ENCODE peak calls at places on chromosomes 16 and 17, in four cellular contexts. One of them, this sample, is unnamed.

GRCh38 chr16:66134875-66135274 is 231.6 kb upstream of the CDH5 start:
- DNase-seq in H1: no peak
- DNase-seq in CD8-positive, alpha-beta T cell: no peak
- DNase-seq in PC-9: no peak
- DNase-seq in this sample: no peak

GRCh38 chr17:35568561-35568960 is 7.9 kb upstream of the SLFN14 start:
- DNase-seq in H1: no peak
- DNase-seq in CD8-positive, alpha-beta T cell: peak
- DNase-seq in PC-9: no peak
- DNase-seq in this sample: no peak

GRCh38 chr17:80811181-80812105 is 180.2 kb upstream of the CHMP6 start:
- DNase-seq in H1: no peak
- DNase-seq in CD8-positive, alpha-beta T cell: no peak
- DNase-seq in PC-9: no peak
- DNase-seq in this sample: no peak

GRCh38 chr17:73325527-73325842 is 13.7 kb upstream of the CDC42EP4 start:
- DNase-seq in H1: no peak
- DNase-seq in CD8-positive, alpha-beta T cell: no peak
- DNase-seq in PC-9: no peak
- DNase-seq in this sample: no peak

GRCh38 chr16:66996324-66996982 is 8.1 kb downstream of the CES4A start:
- DNase-seq in H1: no peak
- DNase-seq in CD8-positive, alpha-beta T cell: no peak
- DNase-seq in PC-9: no peak
- DNase-seq in this sample: no peak

GRCh38 chr16:20300312-20301097 is 26.8 kb downstream of the GP2 start:
- DNase-seq in H1: peak
- DNase-seq in CD8-positive, alpha-beta T cell: no peak
- DNase-seq in PC-9: peak
- DNase-seq in this sample: peak

GRCh38 chr17:15381707-15382106 is 40.3 kb upstream of the TEKT3 start:
- DNase-seq in H1: no peak
- DNase-seq in CD8-positive, alpha-beta T cell: no peak
- DNase-seq in PC-9: no peak
- DNase-seq in this sample: no peak

GRCh38 chr17:80109066-80109618 is 7.8 kb downstream of the GAA start:
- DNase-seq in H1: no peak
- DNase-seq in CD8-positive, alpha-beta T cell: no peak
- DNase-seq in PC-9: no peak
- DNase-seq in this sample: no peak

GRCh38 chr17:45895969-45896793 is 1.8 kb downstream of the MAPT start:
- DNase-seq in H1: no peak
- DNase-seq in CD8-positive, alpha-beta T cell: no peak
- DNase-seq in PC-9: no peak
- DNase-seq in this sample: no peak

GRCh38 chr17:7191571-7192270 is 12.6 kb upstream of the ASGR1 start:
- DNase-seq in H1: peak
- DNase-seq in CD8-positive, alpha-beta T cell: no peak
- DNase-seq in PC-9: no peak
- DNase-seq in this sample: no peak

GRCh38 chr16:60852635-60853034 is 1183.6 kb downstream of the CDH8 start:
- DNase-seq in H1: no peak
- DNase-seq in CD8-positive, alpha-beta T cell: no peak
- DNase-seq in PC-9: no peak
- DNase-seq in this sample: no peak

GRCh38 chr16:24146523-24146922 is 109.6 kb upstream of the CACNG3 start:
- DNase-seq in H1: no peak
- DNase-seq in CD8-positive, alpha-beta T cell: no peak
- DNase-seq in PC-9: no peak
- DNase-seq in this sample: no peak

GRCh38 chr16:117381-118365 is 20.8 kb downstream of the NPRL3 start:
- DNase-seq in H1: peak
- DNase-seq in CD8-positive, alpha-beta T cell: peak
- DNase-seq in PC-9: peak
- DNase-seq in this sample: no peak

GRCh38 chr17:17354560-17355357 is 51.6 kb downstream of the NT5M start:
- DNase-seq in H1: peak
- DNase-seq in CD8-positive, alpha-beta T cell: peak
- DNase-seq in PC-9: peak
- DNase-seq in this sample: no peak

GRCh38 chr17:35752945-35753764 is at the start of gene GAS2L2:
- DNase-seq in H1: no peak
- DNase-seq in CD8-positive, alpha-beta T cell: no peak
- DNase-seq in PC-9: no peak
- DNase-seq in this sample: no peak

GRCh38 chr16:1532771-1533170 is 695 bp upstream of the TMEM204 start:
- DNase-seq in H1: no peak
- DNase-seq in CD8-positive, alpha-beta T cell: no peak
- DNase-seq in PC-9: no peak
- DNase-seq in this sample: no peak

GRCh38 chr16:1535391-1536291 is 2.2 kb downstream of the TMEM204 start:
- DNase-seq in H1: no peak
- DNase-seq in CD8-positive, alpha-beta T cell: peak
- DNase-seq in PC-9: no peak
- DNase-seq in this sample: no peak

GRCh38 chr16:1532081-1532760 is 1.2 kb upstream of the TMEM204 start:
- DNase-seq in H1: no peak
- DNase-seq in CD8-positive, alpha-beta T cell: no peak
- DNase-seq in PC-9: no peak
- DNase-seq in this sample: no peak

GRCh38 chr16:1533443-1533951 is at the start of gene TMEM204:
- DNase-seq in H1: no peak
- DNase-seq in CD8-positive, alpha-beta T cell: peak
- DNase-seq in PC-9: no peak
- DNase-seq in this sample: peak

DNA sequence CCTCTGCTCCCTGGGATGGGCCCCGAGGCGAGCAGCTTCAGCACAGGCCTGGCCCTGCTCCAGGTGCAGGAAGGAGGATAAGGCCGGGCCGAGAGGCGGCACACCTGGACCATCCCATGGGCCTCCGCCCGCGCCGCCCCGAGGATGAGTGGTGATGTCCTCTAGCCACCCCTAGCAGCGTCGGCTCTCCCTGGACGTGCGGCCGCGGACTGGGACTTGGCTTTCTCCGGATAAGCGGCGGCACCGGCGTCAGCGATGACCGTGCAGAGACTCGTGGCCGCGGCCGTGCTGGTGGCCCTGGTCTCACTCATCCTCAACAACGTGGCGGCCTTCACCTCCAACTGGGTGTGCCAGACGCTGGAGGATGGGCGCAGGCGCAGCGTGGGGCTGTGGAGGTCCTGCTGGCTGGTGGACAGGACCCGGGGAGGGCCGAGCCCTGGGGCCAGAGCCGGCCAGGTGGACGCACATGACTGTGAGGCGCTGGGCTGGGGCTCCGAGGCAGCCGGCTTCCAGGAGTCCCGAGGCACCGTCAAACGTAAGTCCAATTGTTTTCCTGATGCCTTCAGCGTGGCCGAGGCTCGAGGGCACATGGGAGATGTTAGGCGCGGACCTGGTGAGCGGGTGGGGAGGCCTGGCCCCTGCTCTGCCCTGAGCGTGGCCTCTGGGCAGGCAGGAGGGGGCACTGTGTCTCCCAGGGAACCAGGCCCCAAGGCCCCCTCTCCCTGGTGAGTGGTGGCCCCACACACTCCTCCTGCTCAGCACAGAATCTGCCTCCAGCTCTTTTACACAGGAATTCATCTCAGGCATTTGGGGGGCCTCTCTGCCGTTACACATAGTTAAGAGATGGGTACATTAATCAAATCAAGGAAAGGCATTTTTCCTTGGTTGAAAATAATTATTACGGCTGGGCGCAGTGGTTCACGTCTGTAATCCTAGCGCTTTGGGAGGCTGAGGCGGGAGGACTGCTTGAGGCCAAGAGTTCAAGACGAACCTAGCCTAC is 855 bp downstream of the TMEM204 start:
- DNase-seq in H1: no peak
- DNase-seq in CD8-positive, alpha-beta T cell: peak
- DNase-seq in PC-9: no peak
- DNase-seq in this sample: no peak
- H3K4me3 ChIP-seq in H1: no peak
- H3K4me3 ChIP-seq in CD8-positive, alpha-beta T cell: peak
- H3K4me3 ChIP-seq in PC-9: no peak
- H3K4me3 ChIP-seq in this sample: peak

DNA sequence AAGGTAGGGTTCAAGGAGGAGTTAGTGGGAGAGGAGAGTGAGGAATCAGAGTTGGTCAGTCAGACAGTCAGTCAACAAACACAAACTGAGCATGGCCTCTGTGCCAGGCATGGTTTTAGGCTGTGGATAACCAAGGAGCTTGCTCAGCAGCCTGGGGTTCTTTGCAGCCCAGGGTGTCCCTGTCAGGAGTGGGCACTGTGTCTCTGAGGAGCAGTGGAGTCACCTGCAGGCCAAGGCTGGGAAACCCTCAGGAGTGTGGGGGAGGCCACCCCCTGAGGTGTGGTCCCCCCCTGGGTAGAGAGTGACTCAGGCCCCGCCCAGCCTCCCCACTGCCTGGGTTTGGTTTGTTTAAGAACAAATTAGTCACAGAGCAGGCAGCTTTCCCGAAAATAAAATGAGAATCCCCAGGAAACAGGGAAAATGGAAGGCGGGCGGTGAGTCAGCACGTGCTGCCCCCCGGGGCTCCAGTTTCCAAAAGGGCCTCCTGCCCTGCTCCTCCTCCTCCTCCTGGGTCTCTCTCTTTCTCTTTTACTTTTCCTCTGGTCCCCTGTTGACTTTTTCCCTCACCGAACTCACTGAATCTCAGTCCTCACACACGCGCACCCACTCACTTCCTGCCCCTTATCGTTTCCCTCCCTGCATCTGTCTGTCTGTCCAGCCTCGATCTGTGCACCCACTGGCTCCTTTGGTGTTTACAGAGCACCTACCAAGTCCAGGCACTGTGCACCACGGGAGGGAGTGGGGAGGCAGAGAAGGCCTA is 44.3 kb downstream of the SOCS3 start:
- DNase-seq in H1: peak
- DNase-seq in CD8-positive, alpha-beta T cell: peak
- DNase-seq in PC-9: peak
- DNase-seq in this sample: peak
- TF ChIP-seq CTCF in H1: no peak
- TF ChIP-seq CTCF in CD8-positive, alpha-beta T cell: no peak
- TF ChIP-seq CTCF in PC-9: no peak
- TF ChIP-seq CTCF in this sample: peak

DNA sequence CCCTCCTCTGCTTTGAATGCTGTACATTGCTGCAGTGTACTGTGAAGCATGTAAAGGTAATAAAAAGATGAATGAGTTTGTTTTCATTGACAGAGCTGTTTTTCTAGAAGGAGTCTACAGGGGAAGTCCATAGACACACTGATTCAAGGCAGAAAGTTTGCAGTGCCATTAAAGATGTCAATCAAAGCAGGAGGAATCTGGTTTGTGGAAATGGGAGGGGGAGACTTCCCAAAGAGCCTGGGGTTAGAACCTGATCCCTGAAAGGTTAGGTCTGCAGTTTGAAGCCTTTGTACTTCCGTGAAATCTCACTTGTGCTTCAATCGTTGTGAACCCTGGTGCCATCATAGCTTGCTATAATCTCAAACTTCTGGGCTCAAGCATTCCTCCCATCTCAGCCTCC is 5.2 kb downstream of the ACSF2 start:
- DNase-seq in H1: no peak
- DNase-seq in CD8-positive, alpha-beta T cell: no peak
- DNase-seq in PC-9: no peak
- DNase-seq in this sample: no peak
- H3K4me3 ChIP-seq in H1: no peak
- H3K4me3 ChIP-seq in CD8-positive, alpha-beta T cell: no peak
- H3K4me3 ChIP-seq in PC-9: peak
- H3K4me3 ChIP-seq in this sample: no peak

DNA sequence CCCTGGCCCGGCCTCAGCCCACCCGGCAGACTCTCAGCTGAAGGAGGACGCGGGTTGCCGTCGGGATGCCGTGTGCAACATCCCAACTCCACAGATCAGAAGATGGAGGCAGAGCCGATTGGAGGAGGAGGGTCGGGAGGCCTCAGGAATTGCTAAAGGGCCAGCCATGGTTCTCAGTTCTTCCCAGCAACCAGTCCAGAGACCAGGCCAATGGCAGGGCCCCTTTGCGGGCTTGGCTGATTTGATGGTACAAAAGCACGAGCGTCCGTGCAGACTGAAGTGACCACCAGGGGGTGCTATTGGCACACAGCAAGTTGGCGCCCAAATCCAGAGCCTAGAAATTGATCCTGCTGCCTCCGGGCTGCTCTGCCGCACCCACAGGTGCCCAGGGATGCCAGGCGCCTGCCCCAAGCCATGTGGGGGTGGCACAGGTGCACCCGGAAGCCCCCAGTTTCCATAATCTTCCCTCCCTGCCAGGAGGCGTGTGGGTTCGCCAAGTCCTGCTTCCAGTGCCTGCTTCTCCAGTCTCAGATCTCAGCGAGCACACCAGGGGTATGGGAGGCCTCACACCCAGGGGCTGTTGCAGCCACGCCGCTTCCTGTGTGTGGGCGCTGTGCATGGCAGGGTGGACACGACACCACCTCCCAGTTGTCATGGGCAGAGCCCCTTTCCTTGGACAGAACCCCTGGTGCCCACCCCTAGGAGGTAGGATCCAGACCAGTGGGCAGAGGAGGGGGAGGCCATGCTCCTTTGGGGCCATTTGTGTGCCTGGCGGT is 7.1 kb upstream of the TEX19 start:
- DNase-seq in H1: peak
- DNase-seq in CD8-positive, alpha-beta T cell: peak
- DNase-seq in PC-9: peak
- DNase-seq in this sample: peak
- TF ChIP-seq CTCF in H1: peak
- TF ChIP-seq CTCF in CD8-positive, alpha-beta T cell: peak
- TF ChIP-seq CTCF in PC-9: peak
- TF ChIP-seq CTCF in this sample: peak

GRCh38 chr16:87955302-87956168 is 4.3 kb downstream of the BANP start:
- DNase-seq in H1: no peak
- DNase-seq in CD8-positive, alpha-beta T cell: no peak
- DNase-seq in PC-9: no peak
- DNase-seq in this sample: no peak

GRCh38 chr16:87957296-87958069 is 6.2 kb downstream of the BANP start:
- DNase-seq in H1: no peak
- DNase-seq in CD8-positive, alpha-beta T cell: no peak
- DNase-seq in PC-9: no peak
- DNase-seq in this sample: no peak

GRCh38 chr16:87956169-87956770 is 5.0 kb downstream of the BANP start:
- DNase-seq in H1: no peak
- DNase-seq in CD8-positive, alpha-beta T cell: peak
- DNase-seq in PC-9: no peak
- DNase-seq in this sample: no peak

GRCh38 chr16:87958632-87959031 is 7.4 kb downstream of the BANP start:
- DNase-seq in H1: no peak
- DNase-seq in CD8-positive, alpha-beta T cell: no peak
- DNase-seq in PC-9: no peak
- DNase-seq in this sample: no peak

DNA sequence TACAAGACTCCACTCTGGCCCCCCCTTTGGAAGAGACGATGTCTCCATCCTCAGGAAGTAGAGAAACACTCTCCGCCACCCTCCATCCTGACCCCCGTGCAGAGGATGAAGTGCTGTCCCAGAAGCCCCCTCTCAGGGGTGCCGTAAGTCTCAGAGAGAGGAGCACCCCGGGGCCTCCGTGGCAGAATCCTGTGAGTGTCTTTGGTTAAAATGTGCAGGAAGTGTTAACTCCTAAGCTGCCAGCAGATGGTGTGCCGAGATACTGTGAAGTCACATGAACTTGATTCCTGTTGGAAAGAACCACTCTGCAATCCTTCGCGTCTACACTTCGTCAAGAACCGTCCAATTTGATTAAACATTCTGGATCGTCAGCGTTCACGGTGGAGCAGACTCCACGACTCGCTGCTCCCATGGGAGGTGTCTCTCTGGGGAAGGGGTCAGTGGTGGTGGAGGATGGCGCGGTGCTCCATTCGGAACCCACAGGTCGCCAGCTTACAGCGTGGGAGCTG is 5.6 kb downstream of the BANP start:
- DNase-seq in H1: no peak
- DNase-seq in CD8-positive, alpha-beta T cell: no peak
- DNase-seq in PC-9: no peak
- DNase-seq in this sample: no peak
- H3K4me3 ChIP-seq in H1: no peak
- H3K4me3 ChIP-seq in CD8-positive, alpha-beta T cell: peak
- H3K4me3 ChIP-seq in PC-9: no peak
- H3K4me3 ChIP-seq in this sample: no peak